ENCODE peak calls at places on chromosomes 5 and 9, in ten cellular contexts. G is caudate nucleus; U is activated T-cell treated with anti-CD3 and anti-CD28 coated beads for 1 hour; E is adrenal gland; W is DMS53; L is NCI-H146; B is stimulated activated naive CD8-positive, alpha-beta T cell treated with anti-CD3 and anti-CD28 coated beads, Interleukin-15, Interleukin-2, amounts not matched to agents 100 U/mL and 50 U/mL, for 24 hours; D is prostate gland; J is activated naive CD4-positive, alpha-beta T cell treated with Interleukin-2 at 50 U/mL for 16 hours; O is GM10248. Y is an unnamed sample.

GRCh38 chr5:121698690-121699089 is 153.0 kb upstream of the FTMT start:
- DNase-seq in E (no peak), B (no peak), G (no peak), U (no peak), O (no peak), D (no peak), J (no peak), L (no peak), W (no peak), Y (no peak)

GRCh38 chr5:125868035-125868434 is 555.2 kb upstream of the GRAMD2B start:
- DNase-seq in L (no peak), D (no peak), J (no peak), B (no peak), W (no peak), U (no peak), E (no peak), G (no peak), O (no peak), Y (no peak)

GRCh38 chr5:137688248-137688840 is 47.5 kb downstream of the KLHL3 start:
- DNase-seq in J (no peak), B (no peak), G (no peak), D (no peak), O (no peak), L (no peak), U (no peak), E (no peak), W (no peak), Y (no peak)

GRCh38 chr5:54229041-54229780 is 81.2 kb downstream of the ARL15 start:
- DNase-seq in D (peak), G (no peak), E (peak), L (peak), W (peak), U (peak), J (peak), B (peak), O (peak), Y (peak)

GRCh38 chr9:6443661-6444060 is 30.7 kb downstream of the UHRF2 start:
- DNase-seq in J (no peak), O (no peak), B (no peak), U (no peak), E (no peak), W (no peak), L (no peak), D (no peak), G (no peak), Y (no peak)

GRCh38 chr5:32089146-32090000 is 84.7 kb downstream of the GOLPH3 start:
- DNase-seq in U (no peak), J (no peak), D (no peak), L (no peak), W (no peak), E (no peak), G (no peak), O (no peak), B (no peak), Y (no peak)

GRCh38 chr9:133477992-133478850 is 678 bp downstream of the SLC2A6 start:
- DNase-seq in D (no peak), J (no peak), U (no peak), W (peak), L (peak), B (peak), E (no peak), O (peak), G (no peak), Y (no peak)

GRCh38 chr5:11733185-11733839 is 170.9 kb downstream of the CTNND2 start:
- DNase-seq in E (no peak), D (peak), U (no peak), O (no peak), B (no peak), W (peak), G (no peak), L (no peak), J (no peak), Y (no peak)

GRCh38 chr5:35771321-35771720 is 85.4 kb upstream of the IL7R start:
- DNase-seq in U (no peak), J (no peak), W (no peak), D (no peak), G (no peak), E (no peak), O (no peak), B (no peak), L (no peak), Y (no peak)

GRCh38 chr5:177049285-177049684 is 26.8 kb downstream of the ZNF346 start:
- DNase-seq in D (no peak), W (no peak), U (no peak), E (no peak), G (no peak), J (no peak), O (no peak), L (no peak), B (no peak), Y (no peak)

GRCh38 chr9:11092974-11093373 is 480.2 kb upstream of the PTPRD start:
- DNase-seq in L (no peak), B (no peak), E (no peak), G (no peak), D (no peak), W (no peak), U (no peak), O (no peak), J (no peak), Y (no peak)

GRCh38 chr5:159713773-159714172 is 202.5 kb upstream of the ADRA1B start:
- DNase-seq in W (no peak), E (no peak), G (no peak), U (no peak), B (no peak), D (no peak), L (no peak), J (no peak), O (no peak), Y (no peak)

GRCh38 chr5:1745806-1746370 is 53.7 kb downstream of the MRPL36 start:
- DNase-seq in J (no peak), W (no peak), L (no peak), G (no peak), O (no peak), D (no peak), E (no peak), B (no peak), U (no peak), Y (no peak)

GRCh38 chr5:55027589-55027988 is 3.5 kb downstream of the GZMK start:
- DNase-seq in U (no peak), D (no peak), L (no peak), W (no peak), O (no peak), J (no peak), G (no peak), B (no peak), E (no peak), Y (no peak)

GRCh38 chr5:163696270-163696887 is 191.0 kb downstream of the MAT2B start:
- DNase-seq in L (peak), W (peak), B (no peak), E (peak), U (no peak), D (peak), O (peak), J (no peak), G (no peak), Y (peak)

GRCh38 chr5:160835376-160835775 is 16.6 kb downstream of the ATP10B start:
- DNase-seq in L (no peak), J (no peak), W (no peak), B (no peak), O (no peak), G (no peak), D (no peak), U (no peak), E (no peak), Y (no peak)

GRCh38 chr9:133576591-133577462 is 32.4 kb downstream of the FAM163B start:
- DNase-seq in U (no peak), B (no peak), E (no peak), O (peak), G (no peak), W (no peak), L (no peak), D (no peak), J (no peak), Y (no peak)

GRCh38 chr9:38318755-38319495 is 73.6 kb upstream of the ALDH1B1 start:
- DNase-seq in O (peak), E (no peak), U (no peak), W (peak), G (no peak), B (no peak), J (no peak), L (no peak), D (no peak), Y (peak)

GRCh38 chr9:95508968-95509850 is 7.6 kb downstream of the PTCH1 start:
- DNase-seq in B (peak), J (peak), W (peak), O (peak), D (peak), G (peak), E (peak), U (peak), L (peak), Y (peak)

GRCh38 chr9:113619156-113619861 is 155.8 kb downstream of the RGS3 start:
- DNase-seq in B (no peak), L (no peak), G (no peak), J (no peak), W (no peak), D (no peak), O (no peak), U (no peak), E (no peak), Y (no peak)

GRCh38 chr9:88433583-88434240 is 45.5 kb downstream of the SPIN1 start:
- DNase-seq in U (no peak), O (no peak), J (no peak), G (no peak), W (no peak), D (no peak), E (no peak), L (no peak), B (no peak), Y (no peak)

GRCh38 chr5:108765647-108766046 is 17.9 kb downstream of the FER start:
- DNase-seq in B (no peak), E (no peak), U (no peak), J (no peak), L (no peak), D (no peak), W (no peak), G (no peak), O (no peak), Y (no peak)

GRCh38 chr5:110879675-110880074 is 140.9 kb downstream of the SLC25A46 start:
- DNase-seq in G (no peak), J (no peak), B (no peak), D (no peak), L (no peak), O (no peak), W (no peak), U (no peak), E (no peak), Y (no peak)

GRCh38 chr5:63398346-63398745 is 563.9 kb downstream of the HTR1A start:
- DNase-seq in L (no peak), B (no peak), W (no peak), G (no peak), E (no peak), D (no peak), J (no peak), O (no peak), U (no peak), Y (no peak)

GRCh38 chr9:134537891-134538520 is 103.6 kb upstream of the COL5A1 start:
- DNase-seq in D (no peak), J (no peak), B (no peak), L (no peak), O (no peak), E (no peak), W (no peak), G (no peak), U (no peak), Y (no peak)

GRCh38 chr5:102933300-102933699 is 178.2 kb downstream of the PAM start:
- DNase-seq in U (no peak), O (no peak), J (no peak), W (no peak), D (no peak), G (no peak), E (no peak), L (no peak), B (no peak), Y (no peak)

GRCh38 chr5:72661405-72661804 is 154.2 kb upstream of the ZNF366 start:
- DNase-seq in E (no peak), U (no peak), G (no peak), L (no peak), J (no peak), D (no peak), W (peak), B (no peak), O (no peak), Y (no peak)

GRCh38 chr9:130336027-130336595 is 70.6 kb downstream of the HMCN2 start:
- DNase-seq in J (no peak), W (no peak), U (no peak), D (no peak), G (no peak), O (no peak), L (no peak), E (no peak), B (no peak), Y (no peak)

GRCh38 chr5:80254767-80255424 is 952 bp downstream of the SERINC5 start:
- DNase-seq in L (peak), B (peak), J (peak), D (peak), G (peak), E (no peak), O (peak), W (no peak), U (no peak), Y (no peak)

GRCh38 chr9:17630531-17630949 is 51.7 kb downstream of the SH3GL2 start:
- DNase-seq in G (no peak), B (no peak), J (no peak), U (no peak), L (no peak), E (no peak), D (no peak), W (no peak), O (no peak), Y (no peak)

GRCh38 chr5:153987310-153987709 is 51.4 kb downstream of the FAM114A2 start:
- DNase-seq in O (no peak), L (no peak), W (no peak), G (no peak), J (no peak), B (no peak), E (no peak), D (no peak), U (no peak), Y (no peak)

GRCh38 chr5:141779642-141780041 is 97.6 kb upstream of the ARAP3 start:
- DNase-seq in E (no peak), J (no peak), D (no peak), B (peak), G (peak), L (no peak), U (no peak), W (peak), O (no peak), Y (no peak)

GRCh38 chr9:13076616-13077015 is 202.9 kb downstream of the MPDZ start:
- DNase-seq in L (no peak), O (no peak), J (no peak), W (no peak), U (no peak), D (no peak), E (no peak), B (no peak), G (no peak), Y (no peak)

GRCh38 chr9:130854835-130855234 is 19.8 kb downstream of the ABL1 start:
- DNase-seq in L (no peak), G (no peak), B (no peak), D (no peak), W (no peak), O (no peak), J (no peak), U (no peak), E (no peak), Y (no peak)

GRCh38 chr9:72602629-72603028 is 81.2 kb downstream of the TMC1 start:
- DNase-seq in O (no peak), L (no peak), W (no peak), U (no peak), J (no peak), E (no peak), D (no peak), B (no peak), G (no peak), Y (no peak)

Y was measured in NCI-H2029 treated with DMSO at 0.1 percent for 48 hours.